ENCODE peak calls at places on chromosome 9, in four cellular contexts. One of them, this sample, is unnamed.

GRCh38 chr9:31908158-31908890 is 476.1 kb upstream of the ACO1 start:
- DNase-seq in GM06990: peak; percentile 2
- DNase-seq in epithelial cell of esophagus: peak; percentile 85
- DNase-seq in NCI-H345: peak; percentile 58
- DNase-seq in this sample: no peak

GRCh38 chr9:19925674-19926503 is 137.1 kb upstream of the SLC24A2 start:
- DNase-seq in GM06990: peak; percentile 34
- DNase-seq in epithelial cell of esophagus: peak; percentile 90
- DNase-seq in NCI-H345: peak; percentile 88
- DNase-seq in this sample: peak; percentile 84

GRCh38 chr9:4126184-4126865 is 173.5 kb downstream of the GLIS3 start:
- DNase-seq in epithelial cell of esophagus: peak; percentile 76
- DNase-seq in GM06990: no peak
- DNase-seq in NCI-H345: no peak
- DNase-seq in this sample: no peak

GRCh38 chr9:135304886-135305285 is 174.7 kb upstream of the PPP1R26 start:
- DNase-seq in NCI-H345: no peak
- DNase-seq in epithelial cell of esophagus: no peak
- DNase-seq in GM06990: no peak
- DNase-seq in this sample: no peak

GRCh38 chr9:126822278-126822677 is 17.4 kb downstream of the ZBTB43 start:
- DNase-seq in epithelial cell of esophagus: no peak
- DNase-seq in GM06990: no peak
- DNase-seq in NCI-H345: no peak
- DNase-seq in this sample: no peak

GRCh38 chr9:96383165-96383939 is at the start of gene SLC35D2:
- DNase-seq in GM06990: peak; percentile 37
- DNase-seq in NCI-H345: peak; percentile 10
- DNase-seq in epithelial cell of esophagus: peak; percentile 49
- DNase-seq in this sample: peak; percentile 76

GRCh38 chr9:89360465-89360864 is 42.2 kb downstream of the SECISBP2 start:
- DNase-seq in epithelial cell of esophagus: no peak
- DNase-seq in NCI-H345: no peak
- DNase-seq in GM06990: no peak
- DNase-seq in this sample: no peak

GRCh38 chr9:88182501-88182900 is 44.2 kb upstream of the SPATA31C2 start:
- DNase-seq in epithelial cell of esophagus: no peak
- DNase-seq in NCI-H345: no peak
- DNase-seq in GM06990: no peak
- DNase-seq in this sample: no peak

GRCh38 chr9:32627394-32627954 is 8.0 kb downstream of the TAF1L start:
- DNase-seq in epithelial cell of esophagus: peak; percentile 94
- DNase-seq in NCI-H345: no peak
- DNase-seq in GM06990: no peak
- DNase-seq in this sample: no peak

GRCh38 chr9:127162046-127162445 is 39.6 kb upstream of the ANGPTL2 start:
- DNase-seq in GM06990: no peak
- DNase-seq in NCI-H345: no peak
- DNase-seq in epithelial cell of esophagus: peak; percentile 9
- DNase-seq in this sample: no peak